ENCODE peak calls at places on chromosomes 16 and 17, in six cellular contexts. O is HFF-Myc, P is GM13976, T is cerebellar nuclear complex, Q is NCI-H510A treated with DMSO at 0.1 percent for 48 hours, J is gastrocnemius medialis. V is an unnamed sample.

GRCh38 chr17:36182176-36183000 is 6.0 kb upstream of the TBC1D3B start:
- DNase-seq in O (no peak), P (no peak), J (no peak), T (no peak), Q (no peak), V (no peak)

GRCh38 chr17:43880420-43880991 is 26.8 kb downstream of the MPP2 start:
- DNase-seq in T (no peak), J (peak), P (peak), O (no peak), Q (no peak), V (no peak)

GRCh38 chr17:34389343-34389742 is 26.3 kb upstream of the CCL1 start:
- DNase-seq in T (no peak), Q (no peak), P (no peak), J (no peak), O (no peak), V (no peak)

GRCh38 chr16:2967721-2968161 is 1.4 kb upstream of the PAQR4 start:
- DNase-seq in P (no peak), J (no peak), Q (no peak), T (no peak), O (no peak), V (no peak)

GRCh38 chr16:24993722-24994686 is 21.2 kb downstream of the ARHGAP17 start:
- DNase-seq in J (no peak), P (no peak), T (no peak), Q (no peak), O (no peak), V (no peak)

GRCh38 chr16:15897834-15898254 is 9.4 kb upstream of the CEP20 start:
- DNase-seq in Q (no peak), J (no peak), T (no peak), P (peak), O (peak), V (no peak)

GRCh38 chr17:46916623-46917022 is 6.3 kb upstream of the GOSR2 start:
- DNase-seq in P (no peak), T (no peak), J (no peak), Q (no peak), O (no peak), V (no peak)

GRCh38 chr17:50108556-50108955 is 13.4 kb downstream of the PDK2 start:
- DNase-seq in Q (no peak), T (no peak), O (no peak), J (no peak), P (no peak), V (no peak)

GRCh38 chr16:47431960-47432359 is 28.9 kb downstream of the ITFG1 start:
- DNase-seq in P (no peak), T (no peak), Q (no peak), O (no peak), J (no peak), V (no peak)

GRCh38 chr16:600781-601180 is 10.9 kb downstream of the RAB40C start:
- DNase-seq in O (no peak), J (no peak), P (no peak), Q (no peak), T (no peak), V (no peak)

GRCh38 chr17:47726796-47727703 is 6.0 kb upstream of the TBX21 start:
- DNase-seq in Q (peak), T (no peak), P (no peak), O (no peak), J (no peak), V (no peak)

GRCh38 chr16:47026492-47026891 is 53.0 kb upstream of the DNAJA2 start:
- DNase-seq in T (no peak), Q (peak), O (no peak), P (no peak), J (no peak), V (no peak)

GRCh38 chr17:71921726-71922320 is 199.0 kb upstream of the SOX9 start:
- DNase-seq in O (no peak), P (no peak), T (no peak), J (no peak), Q (peak), V (peak)

GRCh38 chr17:44942456-44942855 is 5.1 kb downstream of the KIF18B start:
- DNase-seq in Q (no peak), P (no peak), T (no peak), O (no peak), J (no peak), V (no peak)

GRCh38 chr17:7177954-7178477 is 1.2 kb downstream of the ASGR1 start:
- DNase-seq in T (no peak), Q (no peak), O (no peak), P (no peak), J (no peak), V (peak)

GRCh38 chr17:40139566-40140058 is 725 bp upstream of the CASC3 start:
- DNase-seq in T (no peak), J (peak), P (no peak), Q (no peak), O (no peak), V (peak)

GRCh38 chr17:9244066-9245052 is 223.0 kb downstream of the NTN1 start:
- DNase-seq in Q (no peak), J (no peak), T (no peak), P (no peak), O (no peak), V (no peak)

GRCh38 chr16:12214509-12214908 is 238.0 kb downstream of the SNX29 start:
- DNase-seq in O (no peak), Q (no peak), T (no peak), J (no peak), P (no peak), V (no peak)

GRCh38 chr17:44920565-44920940 is 5.3 kb upstream of the GFAP start:
- DNase-seq in O (no peak), T (no peak), P (no peak), Q (no peak), J (peak), V (no peak)

GRCh38 chr17:7882068-7882467 is 6.5 kb upstream of the CHD3 start:
- DNase-seq in T (no peak), O (no peak), P (no peak), J (no peak), Q (peak), V (peak)

GRCh38 chr17:81239714-81240555 is 817 bp downstream of the NDUFAF8 start:
- DNase-seq in P (peak), J (no peak), T (no peak), Q (no peak), O (no peak), V (no peak)

GRCh38 chr16:8796469-8797363 is 723 bp downstream of the TMEM186 start:
- DNase-seq in P (no peak), Q (no peak), T (no peak), O (no peak), J (no peak), V (no peak)

GRCh38 chr16:78122774-78123315 is 23.4 kb downstream of the WWOX start:
- DNase-seq in J (no peak), T (no peak), P (peak), O (peak), Q (peak), V (peak)

GRCh38 chr16:1822801-1823200 is 3.8 kb downstream of the HAGH start:
- DNase-seq in T (no peak), Q (no peak), P (no peak), O (no peak), J (no peak), V (no peak)

GRCh38 chr17:250487-251300 is 69.2 kb upstream of the DOC2B start:
- DNase-seq in O (no peak), P (no peak), T (no peak), Q (no peak), J (peak), V (no peak)

V was measured in DMS153.